ENCODE peak calls at places on chromosomes 3 and 15, in seven cellular contexts. F is ELF-1, B is MV-4-11, Q is RPMI7951, H is progenitor cell of endocrine pancreas, D is GM13976, P is mammary epithelial cell. J is an unnamed sample.

GRCh38 chr3:58005662-58006061 is 2.6 kb upstream of the FLNB start:
- DNase-seq in F (peak), B (no peak), Q (peak), H (no peak), D (no peak), P (peak), J (no peak)

GRCh38 chr3:134601539-134602439 is 49.0 kb downstream of the KY start:
- DNase-seq in F (peak), B (no peak), Q (peak), H (peak), D (peak), P (no peak), J (no peak)

GRCh38 chr3:185460719-185461350 is 38.0 kb downstream of the TMEM41A start:
- DNase-seq in F (no peak), B (no peak), Q (peak), H (no peak), D (peak), P (peak), J (peak)

GRCh38 chr15:96303503-96304054 is 26.9 kb upstream of the NR2F2 start:
- DNase-seq in F (no peak), B (no peak), Q (no peak), H (no peak), D (no peak), P (no peak), J (no peak)

GRCh38 chr3:184379375-184380209 is at the start of gene CHRD:
- DNase-seq in F (no peak), B (no peak), Q (no peak), H (no peak), D (peak), P (no peak), J (no peak)

GRCh38 chr3:156259896-156260788 is 139.8 kb downstream of the KCNAB1 start:
- DNase-seq in F (no peak), B (no peak), Q (no peak), H (no peak), D (no peak), P (no peak), J (no peak)

GRCh38 chr15:96553931-96554330 is 223.4 kb downstream of the NR2F2 start:
- DNase-seq in F (no peak), B (no peak), Q (peak), H (no peak), D (no peak), P (peak), J (no peak)

GRCh38 chr15:83973816-83974215 is 261.8 kb upstream of the GOLGA6L4 start:
- DNase-seq in F (peak), B (no peak), Q (no peak), H (no peak), D (no peak), P (no peak), J (no peak)

GRCh38 chr3:156291269-156292123 is 171.1 kb downstream of the KCNAB1 start:
- DNase-seq in F (peak), B (no peak), Q (peak), H (no peak), D (peak), P (peak), J (no peak)

GRCh38 chr15:80512729-80513670 is 108.8 kb downstream of the ARNT2 start:
- DNase-seq in F (no peak), B (no peak), Q (peak), H (no peak), D (no peak), P (peak), J (no peak)

GRCh38 chr3:100603449-100603848 is 6.0 kb upstream of the ADGRG7 start:
- DNase-seq in F (peak), B (peak), Q (peak), H (no peak), D (peak), P (peak), J (peak)

GRCh38 chr3:177640319-177640997 is 443.2 kb upstream of the TBL1XR1 start:
- DNase-seq in F (peak), B (no peak), Q (no peak), H (no peak), D (no peak), P (no peak), J (no peak)

GRCh38 chr15:80404057-80404718 is at the start of gene ARNT2:
- DNase-seq in F (no peak), B (no peak), Q (no peak), H (peak), D (peak), P (no peak), J (no peak)

GRCh38 chr3:41365973-41366372 is 166.7 kb downstream of the CTNNB1 start:
- DNase-seq in F (peak), B (no peak), Q (no peak), H (no peak), D (no peak), P (no peak), J (no peak)

GRCh38 chr15:73934281-73934680 is 8.0 kb downstream of the LOXL1 start:
- DNase-seq in F (no peak), B (no peak), Q (no peak), H (no peak), D (no peak), P (no peak), J (no peak)

GRCh38 chr3:185558395-185558794 is 6.0 kb upstream of the LIPH start:
- DNase-seq in F (no peak), B (no peak), Q (no peak), H (no peak), D (no peak), P (peak), J (no peak)

GRCh38 chr15:75149911-75150709 is 51.6 kb upstream of the C15orf39 start:
- DNase-seq in F (no peak), B (peak), Q (peak), H (no peak), D (no peak), P (peak), J (no peak)

GRCh38 chr15:41490355-41490754 is 3.3 kb upstream of the ITPKA start:
- DNase-seq in F (peak), B (peak), Q (peak), H (no peak), D (peak), P (peak), J (no peak)

GRCh38 chr15:48974865-48975264 is 11.1 kb upstream of the SHC4 start:
- DNase-seq in F (peak), B (no peak), Q (peak), H (no peak), D (no peak), P (no peak), J (no peak)

GRCh38 chr3:141445990-141446389 is 40.8 kb upstream of the RASA2 start:
- DNase-seq in F (no peak), B (no peak), Q (no peak), H (no peak), D (no peak), P (no peak), J (no peak)

GRCh38 chr3:196272826-196273225 is 14.7 kb downstream of the PCYT1A start:
- DNase-seq in F (no peak), B (no peak), Q (no peak), H (no peak), D (no peak), P (no peak), J (no peak)

GRCh38 chr3:47008258-47008671 is 28.8 kb downstream of the NBEAL2 start:
- DNase-seq in F (no peak), B (no peak), Q (no peak), H (no peak), D (no peak), P (no peak), J (no peak)

GRCh38 chr15:80418892-80419537 is 14.8 kb downstream of the ARNT2 start:
- DNase-seq in F (peak), B (peak), Q (peak), H (no peak), D (peak), P (peak), J (peak)

GRCh38 chr3:70829101-70829500 is 516.7 kb upstream of the MDFIC2 start:
- DNase-seq in F (no peak), B (no peak), Q (peak), H (no peak), D (no peak), P (no peak), J (no peak)

GRCh38 chr15:64024172-64025050 is 21.9 kb downstream of the DAPK2 start:
- DNase-seq in F (no peak), B (peak), Q (no peak), H (no peak), D (no peak), P (no peak), J (peak)

GRCh38 chr3:52456169-52456799 is 880 bp downstream of the NISCH start:
- DNase-seq in F (peak), B (no peak), Q (peak), H (no peak), D (no peak), P (peak), J (no peak)

GRCh38 chr3:161348791-161349400 is 22.4 kb downstream of the SPTSSB start:
- DNase-seq in F (no peak), B (no peak), Q (peak), H (no peak), D (no peak), P (peak), J (no peak)

GRCh38 chr15:79653533-79653932 is 221.4 kb downstream of the MINAR1 start:
- DNase-seq in F (no peak), B (no peak), Q (no peak), H (no peak), D (no peak), P (no peak), J (no peak)

GRCh38 chr3:43448098-43448497 is 161.8 kb downstream of the SNRK start:
- DNase-seq in F (no peak), B (peak), Q (no peak), H (no peak), D (no peak), P (no peak), J (no peak)

J was measured in AML-193.